ENCODE peak calls at places on chromosomes 13 and 19, in six cellular contexts. One of them, this sample, is unnamed.

GRCh38 chr19:45273532-45273877 is 22.4 kb downstream of the MARK4 start:
- DNase-seq in IMR-90: no peak
- DNase-seq in H1: no peak
- DNase-seq in mesenchymal stem cell: no peak
- DNase-seq in mesendoderm: no peak
- DNase-seq in trophoblast cell: no peak
- DNase-seq in this sample: no peak

GRCh38 chr19:6381030-6381750 is 5.5 kb upstream of the PSPN start:
- DNase-seq in IMR-90: no peak
- DNase-seq in H1: no peak
- DNase-seq in mesenchymal stem cell: no peak
- DNase-seq in mesendoderm: no peak
- DNase-seq in trophoblast cell: no peak
- DNase-seq in this sample: no peak

GRCh38 chr19:34299576-34299975 is 45.2 kb downstream of the GARRE1 start:
- DNase-seq in IMR-90: no peak
- DNase-seq in H1: no peak
- DNase-seq in mesenchymal stem cell: no peak
- DNase-seq in mesendoderm: no peak
- DNase-seq in trophoblast cell: no peak
- DNase-seq in this sample: no peak

GRCh38 chr19:18663940-18664530 is 19.4 kb upstream of the CRTC1 start:
- DNase-seq in IMR-90: no peak
- DNase-seq in H1: no peak
- DNase-seq in mesenchymal stem cell: no peak
- DNase-seq in mesendoderm: no peak
- DNase-seq in trophoblast cell: no peak
- DNase-seq in this sample: no peak

GRCh38 chr13:110546933-110547332 is 14.6 kb downstream of the RAB20 start:
- DNase-seq in IMR-90: peak
- DNase-seq in H1: no peak
- DNase-seq in mesenchymal stem cell: peak
- DNase-seq in mesendoderm: no peak
- DNase-seq in trophoblast cell: peak
- DNase-seq in this sample: no peak

GRCh38 chr19:55085923-55086715 is 10.4 kb downstream of the EPS8L1 start:
- DNase-seq in IMR-90: no peak
- DNase-seq in H1: no peak
- DNase-seq in mesenchymal stem cell: no peak
- DNase-seq in mesendoderm: peak
- DNase-seq in trophoblast cell: no peak
- DNase-seq in this sample: no peak

GRCh38 chr13:47067296-47067695 is 170.4 kb upstream of the HTR2A start:
- DNase-seq in IMR-90: no peak
- DNase-seq in H1: no peak
- DNase-seq in mesenchymal stem cell: no peak
- DNase-seq in mesendoderm: no peak
- DNase-seq in trophoblast cell: no peak
- DNase-seq in this sample: no peak

GRCh38 chr13:28117689-28118377 is 17.5 kb upstream of the FLT3 start:
- DNase-seq in IMR-90: no peak
- DNase-seq in H1: no peak
- DNase-seq in mesenchymal stem cell: no peak
- DNase-seq in mesendoderm: peak
- DNase-seq in trophoblast cell: no peak
- DNase-seq in this sample: no peak

GRCh38 chr19:12695090-12695489 is 1.3 kb downstream of the FBXW9 start:
- DNase-seq in IMR-90: no peak
- DNase-seq in H1: no peak
- DNase-seq in mesenchymal stem cell: no peak
- DNase-seq in mesendoderm: no peak
- DNase-seq in trophoblast cell: no peak
- DNase-seq in this sample: no peak

GRCh38 chr19:45442927-45443461 is 19.3 kb upstream of the ERCC1 start:
- DNase-seq in IMR-90: peak
- DNase-seq in H1: no peak
- DNase-seq in mesenchymal stem cell: peak
- DNase-seq in mesendoderm: peak
- DNase-seq in trophoblast cell: peak
- DNase-seq in this sample: no peak

GRCh38 chr19:1938071-1938470 is 2.9 kb upstream of the CSNK1G2 start:
- DNase-seq in IMR-90: no peak
- DNase-seq in H1: no peak
- DNase-seq in mesenchymal stem cell: no peak
- DNase-seq in mesendoderm: peak
- DNase-seq in trophoblast cell: no peak
- DNase-seq in this sample: no peak

GRCh38 chr13:78630509-78630908 is 27.2 kb upstream of the POU4F1 start:
- DNase-seq in IMR-90: no peak
- DNase-seq in H1: no peak
- DNase-seq in mesenchymal stem cell: no peak
- DNase-seq in mesendoderm: no peak
- DNase-seq in trophoblast cell: no peak
- DNase-seq in this sample: no peak

GRCh38 chr13:75648446-75648845 is 12.3 kb downstream of the LMO7 start:
- DNase-seq in IMR-90: no peak
- DNase-seq in H1: no peak
- DNase-seq in mesenchymal stem cell: no peak
- DNase-seq in mesendoderm: no peak
- DNase-seq in trophoblast cell: no peak
- DNase-seq in this sample: no peak

GRCh38 chr13:106858910-106859309 is 291.0 kb upstream of the ARGLU1 start:
- DNase-seq in IMR-90: no peak
- DNase-seq in H1: peak
- DNase-seq in mesenchymal stem cell: no peak
- DNase-seq in mesendoderm: peak
- DNase-seq in trophoblast cell: peak
- DNase-seq in this sample: no peak

DNA sequence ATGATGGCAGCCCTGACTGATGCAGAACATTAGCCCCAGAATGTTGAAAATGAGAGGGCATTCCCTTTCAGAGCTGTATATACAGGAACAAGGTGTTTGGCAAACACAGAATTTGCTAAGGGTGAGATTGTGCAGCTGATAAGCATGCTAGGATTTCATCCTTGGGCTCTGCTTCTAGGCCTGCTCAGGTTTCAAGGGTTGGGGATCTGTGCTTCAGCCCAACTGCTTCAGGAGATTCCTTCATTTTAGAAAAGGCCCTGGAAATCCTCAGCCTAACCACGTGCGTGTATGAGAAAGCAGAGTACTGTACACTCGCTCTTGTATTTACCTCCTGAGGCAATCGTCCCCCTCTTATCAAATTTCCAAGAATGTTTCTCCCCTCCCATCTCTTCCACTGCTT is 291.6 kb upstream of the ARGLU1 start:
- DNase-seq in IMR-90: no peak
- DNase-seq in H1: no peak
- DNase-seq in mesenchymal stem cell: no peak
- DNase-seq in mesendoderm: peak
- DNase-seq in trophoblast cell: peak
- DNase-seq in this sample: no peak
- H2BK5ac ChIP-seq in IMR-90: no peak
- H2BK5ac ChIP-seq in H1: peak
- H2BK5ac ChIP-seq in mesenchymal stem cell: no peak
- H2BK5ac ChIP-seq in mesendoderm: no peak
- H2BK5ac ChIP-seq in trophoblast cell: peak
- H2BK5ac ChIP-seq in this sample: no peak

DNA sequence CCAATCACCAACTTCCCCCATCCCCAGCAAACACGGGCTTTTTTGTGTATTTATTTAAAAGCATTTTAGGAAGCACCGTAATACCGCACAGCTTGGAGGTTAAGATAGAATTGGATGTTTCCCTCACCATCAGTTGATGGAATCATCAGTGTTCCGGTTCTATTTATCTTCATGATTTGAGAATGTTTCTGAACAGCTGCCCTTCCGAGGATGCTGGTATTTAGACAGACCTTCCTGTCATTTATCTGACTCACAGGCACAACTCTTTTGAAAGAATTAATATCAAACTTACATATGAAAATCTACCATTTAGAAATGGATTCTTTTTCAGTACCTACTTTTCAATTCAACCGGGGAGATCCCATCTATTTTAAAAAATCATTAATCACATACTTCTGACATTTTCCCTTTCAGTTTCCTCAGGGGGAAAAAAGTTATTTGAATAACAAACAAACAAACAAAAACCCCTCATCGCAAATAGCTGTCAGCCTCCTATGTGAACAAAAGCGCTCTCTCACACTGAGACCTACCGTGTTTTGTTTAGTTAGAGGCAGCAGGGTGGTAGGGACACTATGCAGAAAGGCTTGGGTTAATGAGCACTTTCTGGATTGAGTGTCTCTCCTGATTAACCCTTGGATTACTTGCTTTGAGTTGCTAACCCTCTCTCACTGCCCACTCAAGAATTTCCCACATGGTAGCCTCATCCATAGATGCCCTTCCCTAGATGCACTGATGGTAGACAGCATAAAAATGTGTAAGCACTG is 189.3 kb downstream of the TM9SF2 start:
- DNase-seq in IMR-90: no peak
- DNase-seq in H1: no peak
- DNase-seq in mesenchymal stem cell: no peak
- DNase-seq in mesendoderm: peak
- DNase-seq in trophoblast cell: peak
- DNase-seq in this sample: peak
- H3K4me3 ChIP-seq in IMR-90: no peak
- H3K4me3 ChIP-seq in H1: peak
- H3K4me3 ChIP-seq in mesenchymal stem cell: no peak
- H3K4me3 ChIP-seq in mesendoderm: no peak
- H3K4me3 ChIP-seq in trophoblast cell: no peak
- H3K4me3 ChIP-seq in this sample: no peak

DNA sequence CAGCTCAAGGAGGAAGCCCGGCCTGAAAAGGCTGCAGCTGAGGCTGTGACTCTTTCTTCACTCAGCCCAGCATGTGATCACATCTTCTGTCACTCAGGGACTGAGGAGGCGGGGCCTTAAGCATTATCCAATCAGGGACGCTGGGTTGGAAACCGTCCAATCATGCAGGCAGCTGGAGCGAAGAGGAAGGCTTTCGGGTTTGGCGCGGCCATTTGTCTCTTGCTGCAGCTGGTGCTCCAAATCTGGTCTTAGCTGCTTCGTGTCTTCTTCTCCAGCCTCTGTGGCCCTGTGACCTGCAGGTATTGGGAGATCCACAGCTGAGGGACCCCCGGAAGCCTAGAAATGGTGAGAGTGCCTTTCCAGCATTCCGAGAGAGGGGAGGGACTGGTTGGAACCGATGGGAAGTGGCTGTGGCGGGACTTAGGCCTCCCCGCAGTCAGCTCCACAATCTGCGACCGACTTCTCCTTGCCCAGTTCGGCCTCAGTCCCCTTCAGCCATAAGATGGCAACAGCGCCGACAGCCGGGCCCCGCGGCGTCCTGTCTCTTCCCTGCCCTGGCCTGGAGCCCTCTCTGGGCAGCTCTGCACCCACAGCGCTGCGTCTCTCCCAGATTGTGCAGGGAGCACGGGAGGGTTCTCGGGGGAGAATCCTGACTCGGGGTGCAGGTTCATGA is at the start of gene ZNF90:
- DNase-seq in IMR-90: peak
- DNase-seq in H1: peak
- DNase-seq in mesenchymal stem cell: peak
- DNase-seq in mesendoderm: peak
- DNase-seq in trophoblast cell: peak
- DNase-seq in this sample: peak
- H3K23ac ChIP-seq in IMR-90: peak
- H3K23ac ChIP-seq in H1: no peak
- H3K23ac ChIP-seq in mesenchymal stem cell: no peak
- H3K23ac ChIP-seq in mesendoderm: no peak
- H3K23ac ChIP-seq in trophoblast cell: no peak
- H3K23ac ChIP-seq in this sample: peak

DNA sequence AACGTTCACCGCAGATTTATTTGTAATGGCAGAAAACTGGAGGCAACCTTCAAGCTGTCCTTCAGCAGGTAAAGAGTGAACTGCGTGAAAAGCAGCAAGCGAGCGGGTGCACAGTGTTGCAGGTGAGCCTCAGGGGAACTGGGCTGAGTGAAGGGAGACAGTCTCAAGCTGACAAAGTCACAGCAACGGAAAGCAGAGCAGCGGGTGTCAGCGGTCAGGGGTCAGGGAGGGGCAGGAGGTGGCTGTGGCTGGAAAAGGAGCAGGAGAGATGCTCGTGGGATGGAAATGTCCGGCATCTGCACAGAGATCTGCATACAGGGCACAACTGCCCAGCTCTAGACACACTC is 8.5 kb upstream of the RASA3 start:
- DNase-seq in IMR-90: no peak
- DNase-seq in H1: no peak
- DNase-seq in mesenchymal stem cell: no peak
- DNase-seq in mesendoderm: no peak
- DNase-seq in trophoblast cell: no peak
- DNase-seq in this sample: no peak
- H2BK5ac ChIP-seq in IMR-90: no peak
- H2BK5ac ChIP-seq in H1: peak
- H2BK5ac ChIP-seq in mesenchymal stem cell: no peak
- H2BK5ac ChIP-seq in mesendoderm: no peak
- H2BK5ac ChIP-seq in trophoblast cell: no peak
- H2BK5ac ChIP-seq in this sample: no peak

GRCh38 chr13:108573455-108573854 is 56.0 kb upstream of the MYO16 start:
- DNase-seq in IMR-90: no peak
- DNase-seq in H1: no peak
- DNase-seq in mesenchymal stem cell: no peak
- DNase-seq in mesendoderm: peak
- DNase-seq in trophoblast cell: no peak
- DNase-seq in this sample: no peak

GRCh38 chr13:108574856-108575255 is 54.6 kb upstream of the MYO16 start:
- DNase-seq in IMR-90: no peak
- DNase-seq in H1: no peak
- DNase-seq in mesenchymal stem cell: no peak
- DNase-seq in mesendoderm: no peak
- DNase-seq in trophoblast cell: no peak
- DNase-seq in this sample: no peak

GRCh38 chr13:108572782-108573211 is 56.6 kb upstream of the MYO16 start:
- DNase-seq in IMR-90: no peak
- DNase-seq in H1: no peak
- DNase-seq in mesenchymal stem cell: no peak
- DNase-seq in mesendoderm: peak
- DNase-seq in trophoblast cell: no peak
- DNase-seq in this sample: no peak

GRCh38 chr13:108575430-108575829 is 54.0 kb upstream of the MYO16 start:
- DNase-seq in IMR-90: no peak
- DNase-seq in H1: no peak
- DNase-seq in mesenchymal stem cell: no peak
- DNase-seq in mesendoderm: no peak
- DNase-seq in trophoblast cell: no peak
- DNase-seq in this sample: no peak
- H3K4me3 ChIP-seq in IMR-90: no peak
- H3K4me3 ChIP-seq in H1: no peak
- H3K4me3 ChIP-seq in mesenchymal stem cell: no peak
- H3K4me3 ChIP-seq in mesendoderm: no peak
- H3K4me3 ChIP-seq in trophoblast cell: no peak
- H3K4me3 ChIP-seq in this sample: no peak

GRCh38 chr19:56405062-56405461 is 930 bp downstream of the ZNF583 start:
- DNase-seq in IMR-90: no peak
- DNase-seq in H1: no peak
- DNase-seq in mesenchymal stem cell: no peak
- DNase-seq in mesendoderm: no peak
- DNase-seq in trophoblast cell: no peak
- DNase-seq in this sample: no peak
- H3K23ac ChIP-seq in IMR-90: peak
- H3K23ac ChIP-seq in H1: no peak
- H3K23ac ChIP-seq in mesenchymal stem cell: no peak
- H3K23ac ChIP-seq in mesendoderm: no peak
- H3K23ac ChIP-seq in trophoblast cell: peak
- H3K23ac ChIP-seq in this sample: no peak

This sample was measured in neuronal stem cell.